ENCODE peak calls at places on chromosomes 11 and 22, in eight cellular contexts. One of them, this sample, is unnamed.

GRCh38 chr11:34458566-34458965 is 19.8 kb downstream of the CAT start:
- DNase-seq in memory B cell: no peak
- DNase-seq in adrenal gland: no peak
- DNase-seq in GM04503: no peak
- DNase-seq in NCI-H748 treated with DMSO at 0.1 percent for 48 hours: no peak
- DNase-seq in RPMI7951: no peak
- DNase-seq in GM06990: no peak
- DNase-seq in stromal cell of bone marrow: no peak
- DNase-seq in this sample: no peak

GRCh38 chr22:40218152-40218551 is 40.4 kb downstream of the TNRC6B start:
- DNase-seq in GM06990: no peak
- DNase-seq in NCI-H748 treated with DMSO at 0.1 percent for 48 hours: no peak
- DNase-seq in memory B cell: no peak
- DNase-seq in stromal cell of bone marrow: no peak
- DNase-seq in GM04503: no peak
- DNase-seq in RPMI7951: no peak
- DNase-seq in adrenal gland: no peak
- DNase-seq in this sample: no peak

GRCh38 chr11:127071606-127072005 is 71.0 kb upstream of the KIRREL3 start:
- DNase-seq in memory B cell: no peak
- DNase-seq in RPMI7951: no peak
- DNase-seq in GM04503: no peak
- DNase-seq in stromal cell of bone marrow: no peak
- DNase-seq in GM06990: no peak
- DNase-seq in NCI-H748 treated with DMSO at 0.1 percent for 48 hours: peak
- DNase-seq in adrenal gland: no peak
- DNase-seq in this sample: no peak

GRCh38 chr11:61828629-61829407 is 718 bp downstream of the FADS2 start:
- DNase-seq in GM06990: peak
- DNase-seq in adrenal gland: peak
- DNase-seq in GM04503: no peak
- DNase-seq in memory B cell: peak
- DNase-seq in NCI-H748 treated with DMSO at 0.1 percent for 48 hours: peak
- DNase-seq in RPMI7951: no peak
- DNase-seq in stromal cell of bone marrow: no peak
- DNase-seq in this sample: no peak

GRCh38 chr11:99422581-99423434 is 402.1 kb downstream of the CNTN5 start:
- DNase-seq in adrenal gland: no peak
- DNase-seq in RPMI7951: no peak
- DNase-seq in stromal cell of bone marrow: no peak
- DNase-seq in GM06990: no peak
- DNase-seq in memory B cell: no peak
- DNase-seq in NCI-H748 treated with DMSO at 0.1 percent for 48 hours: no peak
- DNase-seq in GM04503: no peak
- DNase-seq in this sample: no peak

GRCh38 chr11:128879817-128880216 is 11.3 kb upstream of the KCNJ5 start:
- DNase-seq in GM06990: no peak
- DNase-seq in GM04503: no peak
- DNase-seq in NCI-H748 treated with DMSO at 0.1 percent for 48 hours: no peak
- DNase-seq in memory B cell: no peak
- DNase-seq in RPMI7951: no peak
- DNase-seq in adrenal gland: no peak
- DNase-seq in stromal cell of bone marrow: no peak
- DNase-seq in this sample: no peak

GRCh38 chr11:118625036-118625690 is 17.7 kb downstream of the PHLDB1 start:
- DNase-seq in adrenal gland: no peak
- DNase-seq in memory B cell: no peak
- DNase-seq in GM06990: no peak
- DNase-seq in stromal cell of bone marrow: no peak
- DNase-seq in RPMI7951: no peak
- DNase-seq in GM04503: no peak
- DNase-seq in NCI-H748 treated with DMSO at 0.1 percent for 48 hours: no peak
- DNase-seq in this sample: peak

GRCh38 chr22:36182056-36182455 is 19.6 kb downstream of the APOL4 start:
- DNase-seq in stromal cell of bone marrow: no peak
- DNase-seq in NCI-H748 treated with DMSO at 0.1 percent for 48 hours: no peak
- DNase-seq in RPMI7951: no peak
- DNase-seq in GM06990: no peak
- DNase-seq in adrenal gland: no peak
- DNase-seq in memory B cell: no peak
- DNase-seq in GM04503: no peak
- DNase-seq in this sample: no peak

GRCh38 chr22:48379371-48379770 is 1448.3 kb downstream of the BRD1 start:
- DNase-seq in RPMI7951: no peak
- DNase-seq in GM06990: no peak
- DNase-seq in stromal cell of bone marrow: no peak
- DNase-seq in GM04503: no peak
- DNase-seq in memory B cell: no peak
- DNase-seq in NCI-H748 treated with DMSO at 0.1 percent for 48 hours: no peak
- DNase-seq in adrenal gland: no peak
- DNase-seq in this sample: no peak

GRCh38 chr22:29061773-29062172 is at the start of gene C22orf31:
- DNase-seq in NCI-H748 treated with DMSO at 0.1 percent for 48 hours: no peak
- DNase-seq in GM04503: no peak
- DNase-seq in memory B cell: no peak
- DNase-seq in RPMI7951: no peak
- DNase-seq in adrenal gland: no peak
- DNase-seq in stromal cell of bone marrow: no peak
- DNase-seq in GM06990: no peak
- DNase-seq in this sample: no peak

GRCh38 chr22:28297504-28297903 is 378.4 kb upstream of the PITPNB start:
- DNase-seq in NCI-H748 treated with DMSO at 0.1 percent for 48 hours: no peak
- DNase-seq in adrenal gland: no peak
- DNase-seq in GM04503: no peak
- DNase-seq in stromal cell of bone marrow: no peak
- DNase-seq in memory B cell: no peak
- DNase-seq in RPMI7951: peak
- DNase-seq in GM06990: peak
- DNase-seq in this sample: peak

GRCh38 chr11:88398372-88399140 is 61.0 kb upstream of the CTSC start:
- DNase-seq in GM04503: no peak
- DNase-seq in memory B cell: no peak
- DNase-seq in adrenal gland: no peak
- DNase-seq in GM06990: no peak
- DNase-seq in NCI-H748 treated with DMSO at 0.1 percent for 48 hours: no peak
- DNase-seq in RPMI7951: peak
- DNase-seq in stromal cell of bone marrow: peak
- DNase-seq in this sample: peak

GRCh38 chr11:63445720-63446119 is 45.2 kb downstream of the PLAAT5 start:
- DNase-seq in NCI-H748 treated with DMSO at 0.1 percent for 48 hours: no peak
- DNase-seq in GM06990: no peak
- DNase-seq in memory B cell: no peak
- DNase-seq in adrenal gland: no peak
- DNase-seq in RPMI7951: peak
- DNase-seq in GM04503: peak
- DNase-seq in stromal cell of bone marrow: peak
- DNase-seq in this sample: peak

GRCh38 chr11:68040121-68040956 is 1.5 kb downstream of the TCIRG1 start:
- DNase-seq in GM04503: no peak
- DNase-seq in memory B cell: peak
- DNase-seq in RPMI7951: peak
- DNase-seq in NCI-H748 treated with DMSO at 0.1 percent for 48 hours: no peak
- DNase-seq in adrenal gland: no peak
- DNase-seq in stromal cell of bone marrow: peak
- DNase-seq in GM06990: peak
- DNase-seq in this sample: peak

GRCh38 chr22:21762712-21763581 is 27.4 kb upstream of the YPEL1 start:
- DNase-seq in GM04503: no peak
- DNase-seq in adrenal gland: no peak
- DNase-seq in GM06990: no peak
- DNase-seq in RPMI7951: no peak
- DNase-seq in memory B cell: no peak
- DNase-seq in stromal cell of bone marrow: no peak
- DNase-seq in NCI-H748 treated with DMSO at 0.1 percent for 48 hours: no peak
- DNase-seq in this sample: no peak

GRCh38 chr11:119505861-119506260 is 82.9 kb upstream of the THY1 start:
- DNase-seq in NCI-H748 treated with DMSO at 0.1 percent for 48 hours: no peak
- DNase-seq in memory B cell: no peak
- DNase-seq in stromal cell of bone marrow: no peak
- DNase-seq in GM06990: no peak
- DNase-seq in GM04503: no peak
- DNase-seq in RPMI7951: peak
- DNase-seq in adrenal gland: peak
- DNase-seq in this sample: peak

GRCh38 chr11:84384637-84385227 is 1098.6 kb upstream of the CCDC90B start:
- DNase-seq in NCI-H748 treated with DMSO at 0.1 percent for 48 hours: no peak
- DNase-seq in RPMI7951: peak
- DNase-seq in memory B cell: peak
- DNase-seq in stromal cell of bone marrow: peak
- DNase-seq in GM04503: peak
- DNase-seq in GM06990: peak
- DNase-seq in adrenal gland: peak
- DNase-seq in this sample: peak

GRCh38 chr11:113615098-113615497 is 91.0 kb downstream of the TMPRSS5 start:
- DNase-seq in stromal cell of bone marrow: no peak
- DNase-seq in NCI-H748 treated with DMSO at 0.1 percent for 48 hours: peak
- DNase-seq in memory B cell: no peak
- DNase-seq in RPMI7951: peak
- DNase-seq in GM06990: no peak
- DNase-seq in adrenal gland: no peak
- DNase-seq in GM04503: no peak
- DNase-seq in this sample: peak

GRCh38 chr11:93577291-93577690 is 34.1 kb upstream of the SMCO4 start:
- DNase-seq in GM04503: peak
- DNase-seq in RPMI7951: peak
- DNase-seq in memory B cell: no peak
- DNase-seq in stromal cell of bone marrow: peak
- DNase-seq in NCI-H748 treated with DMSO at 0.1 percent for 48 hours: no peak
- DNase-seq in GM06990: no peak
- DNase-seq in adrenal gland: no peak
- DNase-seq in this sample: peak

GRCh38 chr11:67111261-67111660 is 7.8 kb upstream of the KDM2A start:
- DNase-seq in stromal cell of bone marrow: no peak
- DNase-seq in GM04503: no peak
- DNase-seq in adrenal gland: no peak
- DNase-seq in memory B cell: no peak
- DNase-seq in NCI-H748 treated with DMSO at 0.1 percent for 48 hours: no peak
- DNase-seq in GM06990: no peak
- DNase-seq in RPMI7951: no peak
- DNase-seq in this sample: peak

GRCh38 chr22:39090426-39091064 is 6.5 kb upstream of the APOBEC3H start:
- DNase-seq in stromal cell of bone marrow: no peak
- DNase-seq in GM04503: no peak
- DNase-seq in GM06990: no peak
- DNase-seq in adrenal gland: no peak
- DNase-seq in memory B cell: no peak
- DNase-seq in NCI-H748 treated with DMSO at 0.1 percent for 48 hours: no peak
- DNase-seq in RPMI7951: peak
- DNase-seq in this sample: no peak

GRCh38 chr22:46053563-46054090 is 76.7 kb upstream of the WNT7B start:
- DNase-seq in adrenal gland: peak
- DNase-seq in GM04503: no peak
- DNase-seq in stromal cell of bone marrow: no peak
- DNase-seq in GM06990: peak
- DNase-seq in RPMI7951: peak
- DNase-seq in NCI-H748 treated with DMSO at 0.1 percent for 48 hours: peak
- DNase-seq in memory B cell: peak
- DNase-seq in this sample: peak

GRCh38 chr22:44605486-44605885 is 96.5 kb upstream of the PRR5 start:
- DNase-seq in GM06990: no peak
- DNase-seq in memory B cell: no peak
- DNase-seq in adrenal gland: no peak
- DNase-seq in stromal cell of bone marrow: no peak
- DNase-seq in RPMI7951: no peak
- DNase-seq in NCI-H748 treated with DMSO at 0.1 percent for 48 hours: no peak
- DNase-seq in GM04503: no peak
- DNase-seq in this sample: no peak

GRCh38 chr11:119709638-119710346 is 19.2 kb downstream of the NECTIN1 start:
- DNase-seq in GM06990: no peak
- DNase-seq in memory B cell: no peak
- DNase-seq in GM04503: peak
- DNase-seq in adrenal gland: no peak
- DNase-seq in stromal cell of bone marrow: peak
- DNase-seq in NCI-H748 treated with DMSO at 0.1 percent for 48 hours: no peak
- DNase-seq in RPMI7951: peak
- DNase-seq in this sample: peak

This sample was measured in LHCN-M2.